ENCODE peak calls at places on chromosomes 13 and 19, in four cellular contexts. One of them, this sample, is unnamed.

GRCh38 chr19:535017-535835 is 3.7 kb downstream of the CDC34 start:
- DNase-seq in left ventricle myocardium inferior: no peak
- DNase-seq in activated naive CD4-positive, alpha-beta T cell treated with Interleukin-2 at 50 U/mL for 16 hours: no peak
- DNase-seq in NCI-H446: no peak
- DNase-seq in this sample: no peak

GRCh38 chr19:40549007-40549708 is 27.5 kb upstream of the SHKBP1 start:
- DNase-seq in left ventricle myocardium inferior: peak; percentile 50
- DNase-seq in activated naive CD4-positive, alpha-beta T cell treated with Interleukin-2 at 50 U/mL for 16 hours: peak; percentile 80
- DNase-seq in NCI-H446: no peak
- DNase-seq in this sample: peak; percentile 71

GRCh38 chr13:22793598-22794134 is 387.1 kb upstream of the SGCG start:
- DNase-seq in activated naive CD4-positive, alpha-beta T cell treated with Interleukin-2 at 50 U/mL for 16 hours: no peak
- DNase-seq in NCI-H446: no peak
- DNase-seq in left ventricle myocardium inferior: no peak
- DNase-seq in this sample: no peak

GRCh38 chr13:95437561-95437960 is 115.0 kb upstream of the CLDN10 start:
- DNase-seq in NCI-H446: no peak
- DNase-seq in left ventricle myocardium inferior: no peak
- DNase-seq in activated naive CD4-positive, alpha-beta T cell treated with Interleukin-2 at 50 U/mL for 16 hours: no peak
- DNase-seq in this sample: no peak

GRCh38 chr19:53182202-53182601 is 11.0 kb downstream of the ZNF665 start:
- DNase-seq in left ventricle myocardium inferior: no peak
- DNase-seq in NCI-H446: no peak
- DNase-seq in activated naive CD4-positive, alpha-beta T cell treated with Interleukin-2 at 50 U/mL for 16 hours: no peak
- DNase-seq in this sample: no peak

GRCh38 chr13:38166121-38166520 is 183.5 kb upstream of the UFM1 start:
- DNase-seq in left ventricle myocardium inferior: no peak
- DNase-seq in activated naive CD4-positive, alpha-beta T cell treated with Interleukin-2 at 50 U/mL for 16 hours: no peak
- DNase-seq in NCI-H446: no peak
- DNase-seq in this sample: no peak

GRCh38 chr19:29843180-29844051 is 31.6 kb downstream of the CCNE1 start:
- DNase-seq in activated naive CD4-positive, alpha-beta T cell treated with Interleukin-2 at 50 U/mL for 16 hours: no peak
- DNase-seq in NCI-H446: no peak
- DNase-seq in left ventricle myocardium inferior: peak; percentile 36
- DNase-seq in this sample: peak; percentile 72

GRCh38 chr13:33963134-33963533 is 145.2 kb downstream of the RFC3 start:
- DNase-seq in activated naive CD4-positive, alpha-beta T cell treated with Interleukin-2 at 50 U/mL for 16 hours: no peak
- DNase-seq in NCI-H446: no peak
- DNase-seq in left ventricle myocardium inferior: no peak
- DNase-seq in this sample: no peak

GRCh38 chr19:37226248-37226647 is 8.2 kb downstream of the ZNF383 start:
- DNase-seq in activated naive CD4-positive, alpha-beta T cell treated with Interleukin-2 at 50 U/mL for 16 hours: no peak
- DNase-seq in left ventricle myocardium inferior: no peak
- DNase-seq in NCI-H446: no peak
- DNase-seq in this sample: no peak

GRCh38 chr13:86922936-86923335 is 748.2 kb upstream of the SLITRK5 start:
- DNase-seq in activated naive CD4-positive, alpha-beta T cell treated with Interleukin-2 at 50 U/mL for 16 hours: no peak
- DNase-seq in NCI-H446: no peak
- DNase-seq in left ventricle myocardium inferior: no peak
- DNase-seq in this sample: no peak

GRCh38 chr13:92806215-92806614 is 420.4 kb upstream of the GPC6 start:
- DNase-seq in NCI-H446: no peak
- DNase-seq in activated naive CD4-positive, alpha-beta T cell treated with Interleukin-2 at 50 U/mL for 16 hours: no peak
- DNase-seq in left ventricle myocardium inferior: no peak
- DNase-seq in this sample: peak; percentile 1

GRCh38 chr13:113742000-113742441 is 17.0 kb upstream of the TMEM255B start:
- DNase-seq in activated naive CD4-positive, alpha-beta T cell treated with Interleukin-2 at 50 U/mL for 16 hours: no peak
- DNase-seq in left ventricle myocardium inferior: no peak
- DNase-seq in NCI-H446: no peak
- DNase-seq in this sample: peak; percentile 40

GRCh38 chr13:68078457-68078856 is 848.3 kb upstream of the PCDH9 start:
- DNase-seq in NCI-H446: no peak
- DNase-seq in activated naive CD4-positive, alpha-beta T cell treated with Interleukin-2 at 50 U/mL for 16 hours: no peak
- DNase-seq in left ventricle myocardium inferior: no peak
- DNase-seq in this sample: no peak

GRCh38 chr13:53343345-53343744 is 314.7 kb downstream of the OLFM4 start:
- DNase-seq in NCI-H446: no peak
- DNase-seq in left ventricle myocardium inferior: no peak
- DNase-seq in activated naive CD4-positive, alpha-beta T cell treated with Interleukin-2 at 50 U/mL for 16 hours: no peak
- DNase-seq in this sample: no peak

GRCh38 chr19:3642987-3643386 is 16.4 kb upstream of the CACTIN start:
- DNase-seq in left ventricle myocardium inferior: no peak
- DNase-seq in activated naive CD4-positive, alpha-beta T cell treated with Interleukin-2 at 50 U/mL for 16 hours: peak; percentile 24
- DNase-seq in NCI-H446: no peak
- DNase-seq in this sample: no peak

GRCh38 chr19:55311797-55312196 is 13.3 kb downstream of the TMEM150B start:
- DNase-seq in activated naive CD4-positive, alpha-beta T cell treated with Interleukin-2 at 50 U/mL for 16 hours: no peak
- DNase-seq in left ventricle myocardium inferior: no peak
- DNase-seq in NCI-H446: no peak
- DNase-seq in this sample: no peak

GRCh38 chr19:41478875-41479756 is 36.2 kb downstream of the ERICH4 start:
- DNase-seq in activated naive CD4-positive, alpha-beta T cell treated with Interleukin-2 at 50 U/mL for 16 hours: no peak
- DNase-seq in left ventricle myocardium inferior: no peak
- DNase-seq in NCI-H446: peak; percentile 16
- DNase-seq in this sample: no peak

GRCh38 chr13:38759390-38759789 is 72.5 kb downstream of the FREM2 start:
- DNase-seq in activated naive CD4-positive, alpha-beta T cell treated with Interleukin-2 at 50 U/mL for 16 hours: no peak
- DNase-seq in left ventricle myocardium inferior: no peak
- DNase-seq in NCI-H446: no peak
- DNase-seq in this sample: no peak

GRCh38 chr13:89726690-89727435 is 1620.6 kb upstream of the MIR17HG start:
- DNase-seq in NCI-H446: no peak
- DNase-seq in activated naive CD4-positive, alpha-beta T cell treated with Interleukin-2 at 50 U/mL for 16 hours: no peak
- DNase-seq in left ventricle myocardium inferior: no peak
- DNase-seq in this sample: no peak

GRCh38 chr13:25421602-25422001 is 49.8 kb downstream of the ATP8A2 start:
- DNase-seq in NCI-H446: no peak
- DNase-seq in activated naive CD4-positive, alpha-beta T cell treated with Interleukin-2 at 50 U/mL for 16 hours: no peak
- DNase-seq in left ventricle myocardium inferior: no peak
- DNase-seq in this sample: no peak

This sample was measured in thyroid gland.